ENCODE peak calls at places on chromosomes 5 and 9, in four cellular contexts. A is body of pancreas, Z is uterus, G is sigmoid colon. W is an unnamed sample. For H3K4me1 and H3K27me3, the result is how much of the 10 kb centered on the place peaks cover.

GRCh38 chr9:35827486-35827885 is 1.0 kb downstream of the FAM221B start:
- DNase-seq in A (no peak), Z (no peak), G (no peak), W (no peak)

GRCh38 chr5:41068169-41068568 is 3.0 kb downstream of the MROH2B start:
- DNase-seq in A (no peak), Z (no peak), G (no peak), W (no peak)

GRCh38 chr5:160702856-160703453 is 149.1 kb downstream of the ATP10B start:
- DNase-seq in A (no peak), Z (no peak), G (no peak), W (no peak)

GRCh38 chr9:94743035-94743954 is 16.8 kb downstream of the AOPEP start:
- DNase-seq in A (peak), Z (no peak), G (no peak), W (no peak)

GRCh38 chr5:138351056-138351455 is 1.4 kb upstream of the KDM3B start:
- DNase-seq in A (no peak), Z (no peak), G (no peak), W (no peak)

GRCh38 chr9:111411266-111411665 is 72.9 kb downstream of the ECPAS start:
- DNase-seq in A (no peak), Z (no peak), G (no peak), W (no peak)

GRCh38 chr5:175230299-175230698 is 213.7 kb downstream of the DRD1 start:
- DNase-seq in A (no peak), Z (no peak), G (no peak), W (no peak)

GRCh38 chr9:110069326-110070248 is 138.4 kb downstream of the C9orf152 start:
- DNase-seq in A (peak), Z (peak), G (peak), W (no peak)

GRCh38 chr5:174532453-174533126 is 191.8 kb upstream of the MSX2 start:
- DNase-seq in A (peak), Z (peak), G (peak), W (peak)

GRCh38 chr9:129416831-129417604 is 203.9 kb downstream of the C9orf50 start:
- DNase-seq in A (no peak), Z (no peak), G (no peak), W (no peak)

GRCh38 chr5:179900707-179901106 is 7.0 kb downstream of the TBC1D9B start:
- DNase-seq in A (peak), Z (no peak), G (no peak), W (peak)

GRCh38 chr9:121962421-121962820 is 130.7 kb downstream of the TTLL11 start:
- DNase-seq in A (no peak), Z (no peak), G (no peak), W (no peak)

GRCh38 chr5:160341309-160341874 is 29.0 kb upstream of the CCNJL start:
- DNase-seq in A (no peak), Z (no peak), G (peak), W (no peak)

GRCh38 chr9:108134501-108135128 is 645.0 kb upstream of the KLF4 start:
- DNase-seq in A (no peak), Z (no peak), G (no peak), W (no peak)

GRCh38 chr5:131749138-131749537 is 47.7 kb downstream of the FNIP1 start:
- DNase-seq in A (no peak), Z (no peak), G (no peak), W (no peak)

GRCh38 chr5:34894716-34895115 is 20.6 kb downstream of the RAD1 start:
- DNase-seq in A (no peak), Z (no peak), G (no peak), W (no peak)

GRCh38 chr5:150245111-150245789 is 44.3 kb downstream of the CAMK2A start:
- DNase-seq in A (peak), Z (peak), G (no peak), W (peak)

GRCh38 chr9:18922161-18922910 is 110.7 kb downstream of the SAXO1 start:
- DNase-seq in A (no peak), Z (no peak), G (no peak), W (no peak)

GRCh38 chr5:73902327-73903051 is 276.5 kb downstream of the ARHGEF28 start:
- DNase-seq in A (peak), Z (no peak), G (no peak), W (no peak)

GRCh38 chr5:56651893-56652292 is 163.5 kb upstream of the MAP3K1 start:
- DNase-seq in A (no peak), Z (no peak), G (no peak), W (no peak)

GRCh38 chr5:142605649-142606048 is 80.2 kb downstream of the FGF1 start:
- DNase-seq in A (no peak), Z (no peak), G (no peak), W (no peak)

GRCh38 chr9:83477571-83477970 is 60.6 kb downstream of the FRMD3 start:
- DNase-seq in A (no peak), Z (no peak), G (no peak), W (no peak)

GRCh38 chr5:174817610-174818009 is 93.2 kb downstream of the MSX2 start:
- DNase-seq in A (no peak), Z (no peak), G (no peak), W (no peak)

GRCh38 chr5:174046558-174046957 is 1.1 kb downstream of the NSG2 start:
- DNase-seq in A (no peak), Z (no peak), G (no peak), W (no peak)

GRCh38 chr5:61139094-61139873 is 23.0 kb downstream of the SMIM15 start:
- DNase-seq in A (no peak), Z (no peak), G (no peak), W (no peak)

GRCh38 chr9:112443200-112443599 is 43.4 kb upstream of the KIAA1958 start:
- DNase-seq in A (peak), Z (no peak), G (no peak), W (no peak)

GRCh38 chr9:117682955-117683710 is 21.1 kb upstream of the TLR4 start:
- DNase-seq in A (no peak), Z (no peak), G (no peak), W (no peak)

GRCh38 chr5:54693936-54694510 is 176.5 kb downstream of the SNX18 start:
- DNase-seq in A (no peak), Z (no peak), G (no peak), W (no peak)

GRCh38 chr9:112142420-112142819 is 32.7 kb downstream of the SUSD1 start:
- DNase-seq in A (no peak), Z (no peak), G (no peak), W (no peak)

GRCh38 chr5:113345261-113345940 is 89.4 kb downstream of the TSSK1B start:
- DNase-seq in A (no peak), Z (no peak), G (no peak), W (no peak)

GRCh38 chr5:71693828-71694427 is 25.1 kb upstream of the CARTPT start:
- DNase-seq in A (no peak), Z (no peak), G (no peak), W (no peak)

GRCh38 chr5:94793816-94794198 is 175.3 kb downstream of the SLF1 start:
- DNase-seq in A (no peak), Z (no peak), G (no peak), W (no peak)

GRCh38 chr5:38376404-38376803 is 118.0 kb downstream of the EGFLAM start:
- DNase-seq in A (no peak), Z (no peak), G (no peak), W (no peak)

GRCh38 chr5:76468625-76469410 is 65.7 kb downstream of the IQGAP2 start:
- DNase-seq in A (no peak), Z (no peak), G (no peak), W (no peak)

GRCh38 chr9:37966443-37967271 is 62.7 kb upstream of the SLC25A51 start:
- DNase-seq in A (peak), Z (no peak), G (no peak), W (no peak)

DNA sequence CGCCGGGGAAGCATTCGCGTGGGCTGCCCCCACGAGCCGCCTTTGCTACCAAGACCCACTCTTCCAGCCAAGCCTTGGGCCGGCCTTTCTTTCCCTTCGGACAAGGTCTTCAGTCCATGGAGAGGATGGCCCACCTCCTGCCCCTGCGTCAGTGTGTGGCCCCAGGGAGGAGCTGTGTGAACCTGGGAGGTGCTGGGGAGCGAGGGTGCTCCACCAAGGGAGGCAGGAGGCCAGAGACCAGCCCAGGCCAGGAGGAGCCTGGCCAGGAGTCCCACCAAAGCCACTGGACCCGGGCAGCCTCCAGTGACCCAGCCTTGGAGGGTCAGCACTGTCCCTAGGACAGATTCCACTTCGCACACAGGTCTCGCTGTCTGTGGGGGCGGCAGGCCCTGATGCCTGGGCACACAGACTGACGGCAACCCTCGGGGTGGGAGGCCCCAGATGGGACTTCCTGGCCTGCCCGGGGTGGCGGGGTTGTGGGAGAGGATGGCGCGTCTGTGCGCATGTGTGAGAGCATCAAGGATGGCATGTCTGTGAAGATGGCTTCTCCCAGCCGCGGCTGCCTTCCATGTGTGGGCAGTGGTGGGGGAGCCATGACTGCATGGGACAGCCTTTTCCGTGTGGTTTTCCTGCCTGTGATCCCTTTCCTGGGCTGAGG is 113.3 kb upstream of the LPCAT1 start:
- DNase-seq in A (no peak), Z (no peak), G (peak), W (no peak)
- H3K4me1 ChIP-seq in A (under half), Z (under half), G (under half), W (under half)

DNA sequence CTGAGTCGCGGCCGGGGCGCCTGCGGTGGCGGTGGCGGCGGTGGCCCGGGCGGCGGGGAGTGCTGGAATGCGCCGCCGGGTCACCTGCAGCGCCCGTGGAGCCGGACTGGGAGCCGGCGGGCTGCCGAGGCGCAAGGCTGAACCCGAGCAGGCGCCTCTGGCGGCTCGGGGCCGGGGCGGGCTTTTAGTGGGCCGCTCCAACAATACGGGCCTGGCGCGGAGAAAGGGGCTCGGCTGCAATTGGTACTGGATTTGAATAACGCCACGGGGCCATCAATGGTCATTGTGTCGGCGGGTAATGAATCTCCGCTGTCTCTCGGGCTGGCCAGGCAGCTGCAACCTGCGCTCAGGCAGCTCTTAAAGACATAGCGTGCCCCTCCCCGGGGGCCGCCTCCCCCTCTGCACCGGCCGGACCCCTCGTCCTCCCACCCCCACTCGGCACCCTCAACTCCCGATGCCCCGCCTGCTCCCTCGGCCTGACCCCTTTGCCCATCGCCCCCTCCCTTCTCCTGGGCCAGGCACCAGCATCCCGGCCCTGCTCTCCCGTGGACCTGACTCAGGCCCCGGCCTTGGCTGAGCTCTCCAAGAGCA is 22.1 kb downstream of the URM1 start:
- DNase-seq in A (no peak), Z (no peak), G (no peak), W (no peak)
- H3K27me3 ChIP-seq in A (under half), Z (under half), G (under half), W (under half)

DNA sequence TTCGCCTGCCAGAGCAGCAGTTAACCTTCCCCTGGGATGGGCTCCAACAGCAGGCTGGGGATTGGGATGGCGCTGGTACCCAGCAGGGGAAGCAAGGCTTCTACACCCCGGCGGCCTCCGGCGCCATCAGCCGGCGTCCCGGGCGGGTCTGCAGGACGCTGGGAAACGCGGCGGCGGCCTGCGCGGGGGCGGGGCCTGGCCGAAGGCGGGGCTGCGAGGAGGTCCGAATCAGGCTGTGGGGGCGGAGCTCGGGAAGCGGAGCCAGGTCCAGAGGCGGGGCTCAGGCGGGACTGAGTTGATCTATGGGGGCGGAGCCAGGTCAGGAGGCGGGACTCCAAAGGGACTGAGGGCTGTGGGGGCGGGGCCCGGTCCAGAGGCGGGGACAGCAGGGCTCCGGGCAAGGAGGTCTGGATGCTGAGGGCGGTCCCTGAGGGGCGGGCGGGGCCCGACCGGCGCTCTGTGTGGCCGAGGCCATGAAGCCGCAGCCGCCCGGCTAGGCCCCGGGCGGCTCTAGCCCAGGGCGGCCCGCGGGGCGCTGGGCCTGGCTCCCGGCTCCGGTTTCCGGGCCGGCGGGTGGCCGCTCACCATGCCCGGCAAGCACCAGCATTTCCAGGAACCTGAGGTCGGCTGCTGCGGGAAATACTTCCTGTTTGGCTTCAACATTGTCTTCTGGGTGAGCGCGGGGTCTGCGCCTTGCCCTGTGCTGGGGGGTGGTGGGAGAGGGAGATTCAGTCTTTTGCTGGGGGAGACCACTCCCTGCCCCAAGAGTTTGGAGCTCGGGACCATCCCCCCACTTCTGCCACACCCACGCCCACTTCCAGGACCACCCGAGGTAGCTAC is at the start of gene TSPAN17:
- DNase-seq in A (peak), Z (peak), G (peak), W (peak)
- TF ChIP-seq POLR2A in A (peak), Z (peak), G (peak), W (peak)

DNA sequence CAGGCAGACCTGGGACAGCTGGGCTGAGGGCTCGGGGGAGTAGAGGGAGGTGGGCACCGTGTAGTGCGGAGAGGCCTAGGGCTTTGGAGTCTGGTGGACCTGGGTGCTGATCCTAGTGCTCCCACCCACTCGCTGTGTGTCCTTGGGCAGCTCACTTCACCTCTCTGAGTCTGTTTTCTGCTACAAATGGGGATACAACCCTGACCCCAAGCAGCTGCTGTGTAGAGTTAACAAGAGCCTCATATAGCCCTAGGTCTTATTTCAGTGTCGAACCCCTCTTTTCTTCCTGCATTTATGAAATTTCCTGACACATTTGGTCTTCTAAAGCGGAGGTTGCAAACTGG is 16.4 kb downstream of the ERGIC1 start:
- DNase-seq in A (no peak), Z (no peak), G (no peak), W (peak)
- H3K4me1 ChIP-seq in A (half or more), Z (under half), G (under half), W (half or more)

DNA sequence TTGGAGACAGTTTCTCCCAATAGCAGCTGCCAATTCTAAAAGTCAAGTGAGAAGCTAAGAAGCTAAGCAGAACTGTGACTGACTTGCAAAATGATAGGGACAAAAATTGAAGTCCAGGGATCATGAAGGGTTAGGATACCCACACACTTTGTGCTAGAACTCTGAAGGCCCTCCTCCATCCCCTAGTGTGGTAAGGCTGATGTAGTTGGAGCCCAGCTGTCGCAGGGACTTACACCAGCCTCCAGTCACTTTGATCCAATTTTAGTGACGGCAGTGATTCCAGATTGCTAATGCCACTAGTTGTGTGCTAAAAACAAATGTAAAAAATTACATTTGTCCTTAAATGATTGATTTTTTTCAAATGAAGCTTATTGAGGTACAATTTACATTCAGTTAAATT is 742.7 kb upstream of the ZNF608 start:
- DNase-seq in A (no peak), Z (no peak), G (no peak), W (no peak)
- H3K27me3 ChIP-seq in A (under half), Z (under half), G (under half), W (under half)

DNA sequence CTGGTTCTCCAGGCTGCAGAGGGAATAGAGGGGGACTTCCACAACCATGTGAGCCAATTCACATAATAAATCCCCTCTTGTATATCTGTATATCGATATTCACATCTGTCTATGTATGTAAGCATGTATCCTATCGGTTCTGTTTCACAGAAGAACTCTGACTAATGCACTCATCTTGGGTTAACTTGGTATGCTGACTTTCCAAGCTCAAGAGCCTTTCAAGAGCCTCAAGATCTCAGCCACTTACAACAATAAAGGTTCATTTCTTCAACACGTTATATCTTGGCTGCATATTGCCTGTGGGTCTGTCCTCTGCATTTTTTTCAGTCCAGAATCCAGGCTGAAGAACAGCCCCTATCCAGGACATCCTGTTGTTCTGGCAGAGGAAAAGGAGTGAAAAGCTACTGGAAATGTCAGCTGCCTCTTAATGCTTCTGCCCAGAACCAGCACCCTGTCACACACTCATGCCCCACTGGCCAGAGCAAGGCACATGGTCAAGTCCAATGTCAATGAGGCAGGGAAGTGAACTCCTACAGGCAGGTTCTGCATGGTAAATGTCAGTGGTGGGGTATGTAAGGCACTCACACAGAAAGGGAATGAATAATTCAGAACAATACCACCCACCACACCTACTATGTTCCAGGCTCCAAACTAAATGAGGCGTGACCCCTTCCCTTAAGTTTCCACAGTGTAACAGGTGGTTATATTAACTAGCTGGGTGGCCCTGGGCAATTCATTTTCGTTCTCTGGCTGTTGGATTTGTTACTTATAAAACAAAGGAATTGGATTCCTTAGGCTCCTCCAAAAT is 91.5 kb upstream of the ICE1 start:
- DNase-seq in A (no peak), Z (no peak), G (no peak), W (no peak)
- TF ChIP-seq POLR2A in A (no peak), Z (no peak), G (no peak), W (no peak)

GRCh38 chr9:137240841-137241489 is at the start of gene TUBB4B:
- DNase-seq in A (peak), Z (peak), G (peak), W (peak)

GRCh38 chr9:137240321-137240840 is 706 bp upstream of the TUBB4B start:
- DNase-seq in A (peak), Z (peak), G (peak), W (peak)

GRCh38 chr9:137243626-137244485 is 2.8 kb downstream of the TUBB4B start:
- DNase-seq in A (no peak), Z (no peak), G (no peak), W (no peak)

GRCh38 chr9:137242329-137243204 is 1.5 kb downstream of the TUBB4B start:
- DNase-seq in A (no peak), Z (no peak), G (no peak), W (no peak)

GRCh38 chr9:137241490-137242328 is 622 bp downstream of the TUBB4B start:
- DNase-seq in A (peak), Z (peak), G (peak), W (peak)
- H3K4me1 ChIP-seq in A (half or more), Z (under half), G (half or more), W (half or more)

W was measured in gastrocnemius medialis.